ENCODE peak calls at places on chromosomes 5 and 9, in ten cellular contexts. M is right lobe of liver, X is astrocyte of the spinal cord, Y is GM12865, G is GM12878, S is NB4, V is heart left ventricle, I is HFF-Myc, R is mammary epithelial cell, O is lower lobe of right lung. T is an unnamed sample.

GRCh38 chr5:141558150-141558549 is 60.6 kb downstream of the DIAPH1 start:
- DNase-seq in M (no peak), X (no peak), Y (no peak), G (no peak), S (no peak), V (no peak), I (no peak), R (no peak), O (no peak), T (no peak)

GRCh38 chr9:81898851-81899250 is 29.4 kb upstream of the SPATA31D4 start:
- DNase-seq in M (no peak), X (no peak), Y (no peak), G (no peak), S (no peak), V (no peak), I (no peak), R (no peak), O (no peak), T (no peak)

GRCh38 chr5:108867661-108868060 is 120.0 kb downstream of the FER start:
- DNase-seq in M (no peak), X (no peak), Y (no peak), G (no peak), S (peak), V (no peak), I (no peak), R (no peak), O (no peak), T (no peak)

GRCh38 chr9:127711831-127712274 is 3.6 kb downstream of the PTRH1 start:
- DNase-seq in M (no peak), X (no peak), Y (no peak), G (no peak), S (peak), V (no peak), I (no peak), R (no peak), O (no peak), T (no peak)

GRCh38 chr5:126079266-126079665 is 343.9 kb upstream of the GRAMD2B start:
- DNase-seq in M (no peak), X (no peak), Y (no peak), G (no peak), S (no peak), V (no peak), I (no peak), R (no peak), O (no peak), T (no peak)

GRCh38 chr9:114198249-114199040 is 43.1 kb downstream of the COL27A1 start:
- DNase-seq in M (no peak), X (no peak), Y (no peak), G (no peak), S (no peak), V (no peak), I (no peak), R (no peak), O (no peak), T (no peak)

GRCh38 chr5:170612256-170612656 is 108.4 kb downstream of the KCNIP1 start:
- DNase-seq in M (no peak), X (no peak), Y (no peak), G (no peak), S (no peak), V (peak), I (no peak), R (no peak), O (no peak), T (no peak)

GRCh38 chr5:129459485-129460120 is 495 bp upstream of the ADAMTS19 start:
- DNase-seq in M (peak), X (peak), Y (no peak), G (no peak), S (no peak), V (peak), I (no peak), R (peak), O (no peak), T (peak)

GRCh38 chr5:73365301-73365853 is 83.2 kb downstream of the FOXD1 start:
- DNase-seq in M (no peak), X (peak), Y (no peak), G (no peak), S (no peak), V (no peak), I (peak), R (peak), O (no peak), T (no peak)

GRCh38 chr9:7592321-7593319 is 207.0 kb downstream of the DMAC1 start:
- DNase-seq in M (no peak), X (no peak), Y (no peak), G (no peak), S (no peak), V (no peak), I (no peak), R (no peak), O (no peak), T (no peak)

GRCh38 chr5:1784197-1785050 is 15.2 kb downstream of the MRPL36 start:
- DNase-seq in M (peak), X (no peak), Y (no peak), G (no peak), S (no peak), V (no peak), I (no peak), R (no peak), O (no peak), T (no peak)

GRCh38 chr5:68958428-68958827 is 135.4 kb upstream of the SLC30A5 start:
- DNase-seq in M (no peak), X (no peak), Y (no peak), G (no peak), S (no peak), V (no peak), I (no peak), R (no peak), O (no peak), T (no peak)

GRCh38 chr9:34557421-34558321 is 31.9 kb downstream of the CNTFR start:
- DNase-seq in M (no peak), X (no peak), Y (no peak), G (no peak), S (no peak), V (no peak), I (no peak), R (no peak), O (no peak), T (no peak)

GRCh38 chr9:35904966-35905781 is 828 bp upstream of the HRCT1 start:
- DNase-seq in M (no peak), X (peak), Y (no peak), G (no peak), S (no peak), V (no peak), I (no peak), R (peak), O (no peak), T (no peak)

GRCh38 chr5:114434396-114435219 is 72.7 kb downstream of the KCNN2 start:
- DNase-seq in M (no peak), X (no peak), Y (no peak), G (no peak), S (no peak), V (no peak), I (no peak), R (peak), O (no peak), T (peak)

GRCh38 chr5:32780508-32780919 is 69.4 kb downstream of the NPR3 start:
- DNase-seq in M (no peak), X (peak), Y (no peak), G (no peak), S (no peak), V (no peak), I (no peak), R (no peak), O (no peak), T (no peak)

GRCh38 chr5:54889826-54890225 is 95.6 kb downstream of the ESM1 start:
- DNase-seq in M (no peak), X (peak), Y (no peak), G (no peak), S (no peak), V (no peak), I (peak), R (peak), O (no peak), T (no peak)

GRCh38 chr9:20854444-20854843 is 170.4 kb downstream of the FOCAD start:
- DNase-seq in M (no peak), X (peak), Y (no peak), G (no peak), S (no peak), V (no peak), I (no peak), R (no peak), O (no peak), T (no peak)

GRCh38 chr5:169009171-169009570 is 291.8 kb downstream of the SLIT3 start:
- DNase-seq in M (no peak), X (peak), Y (no peak), G (no peak), S (no peak), V (no peak), I (no peak), R (no peak), O (no peak), T (no peak)

GRCh38 chr9:34651876-34652602 is at the start of gene IL11RA:
- DNase-seq in M (peak), X (peak), Y (peak), G (no peak), S (no peak), V (peak), I (no peak), R (peak), O (peak), T (no peak)

GRCh38 chr9:16960084-16960483 is 89.6 kb upstream of the BNC2 start:
- DNase-seq in M (no peak), X (peak), Y (no peak), G (no peak), S (peak), V (no peak), I (no peak), R (peak), O (no peak), T (no peak)

GRCh38 chr9:131186622-131187021 is 61.2 kb downstream of the NUP214 start:
- DNase-seq in M (no peak), X (no peak), Y (no peak), G (no peak), S (no peak), V (no peak), I (no peak), R (no peak), O (no peak), T (no peak)

GRCh38 chr5:59222687-59223511 is 640.0 kb downstream of the RAB3C start:
- DNase-seq in M (no peak), X (no peak), Y (no peak), G (no peak), S (no peak), V (no peak), I (no peak), R (peak), O (no peak), T (no peak)

GRCh38 chr9:21744320-21744719 is 58.1 kb upstream of the MTAP start:
- DNase-seq in M (no peak), X (no peak), Y (no peak), G (no peak), S (no peak), V (no peak), I (no peak), R (no peak), O (no peak), T (no peak)

GRCh38 chr5:98428806-98429205 is 344.7 kb upstream of the RGMB start:
- DNase-seq in M (no peak), X (peak), Y (peak), G (peak), S (no peak), V (no peak), I (peak), R (peak), O (peak), T (no peak)

GRCh38 chr5:42691413-42691861 is 65.2 kb upstream of the CCDC152 start:
- DNase-seq in M (no peak), X (no peak), Y (no peak), G (no peak), S (no peak), V (peak), I (no peak), R (peak), O (no peak), T (no peak)

DNA sequence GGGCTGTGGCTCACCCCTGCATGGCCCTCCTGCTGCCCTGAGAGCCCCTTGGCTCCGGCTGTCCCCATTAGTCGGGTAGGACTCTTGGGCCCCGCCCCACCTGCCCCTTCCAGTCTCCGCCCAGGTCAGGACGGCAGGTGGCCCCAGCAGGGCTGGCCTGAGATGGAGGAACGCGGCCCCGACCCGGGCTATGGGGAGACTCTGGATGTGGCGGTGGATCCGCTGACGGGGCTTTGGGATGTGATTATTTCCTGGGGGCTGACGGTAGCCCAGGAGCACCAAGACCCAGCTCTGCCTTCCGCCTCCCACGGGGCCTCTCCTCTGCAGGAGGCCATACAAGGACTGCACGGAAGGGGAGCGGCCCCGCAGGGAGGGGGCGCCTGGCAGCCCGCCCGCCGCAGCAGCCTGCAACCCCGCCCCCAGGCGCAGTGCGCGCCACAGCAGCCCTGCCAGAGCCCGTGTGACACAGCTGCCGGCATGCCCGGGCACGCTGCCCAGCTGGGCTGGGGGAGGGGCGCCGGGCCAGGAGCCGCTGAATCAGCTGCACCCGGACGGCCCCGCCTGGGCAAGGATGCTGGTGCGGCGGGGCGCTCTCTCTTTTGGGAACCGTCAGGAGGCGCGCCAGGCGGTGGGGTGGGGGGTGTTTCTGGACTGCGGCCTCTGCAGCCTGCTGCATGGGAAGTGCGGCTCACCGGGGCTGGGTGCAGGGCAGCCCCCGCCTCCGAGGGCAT is 9.2 kb downstream of the TMEM250 start:
- DNase-seq in M (peak), X (peak), Y (peak), G (peak), S (peak), V (peak), I (peak), R (peak), O (peak), T (peak)
- H3K4me3 ChIP-seq in M (peak), X (peak), Y (peak), G (peak), S (peak), V (peak), I (peak), R (no peak), O (peak), T (peak)

DNA sequence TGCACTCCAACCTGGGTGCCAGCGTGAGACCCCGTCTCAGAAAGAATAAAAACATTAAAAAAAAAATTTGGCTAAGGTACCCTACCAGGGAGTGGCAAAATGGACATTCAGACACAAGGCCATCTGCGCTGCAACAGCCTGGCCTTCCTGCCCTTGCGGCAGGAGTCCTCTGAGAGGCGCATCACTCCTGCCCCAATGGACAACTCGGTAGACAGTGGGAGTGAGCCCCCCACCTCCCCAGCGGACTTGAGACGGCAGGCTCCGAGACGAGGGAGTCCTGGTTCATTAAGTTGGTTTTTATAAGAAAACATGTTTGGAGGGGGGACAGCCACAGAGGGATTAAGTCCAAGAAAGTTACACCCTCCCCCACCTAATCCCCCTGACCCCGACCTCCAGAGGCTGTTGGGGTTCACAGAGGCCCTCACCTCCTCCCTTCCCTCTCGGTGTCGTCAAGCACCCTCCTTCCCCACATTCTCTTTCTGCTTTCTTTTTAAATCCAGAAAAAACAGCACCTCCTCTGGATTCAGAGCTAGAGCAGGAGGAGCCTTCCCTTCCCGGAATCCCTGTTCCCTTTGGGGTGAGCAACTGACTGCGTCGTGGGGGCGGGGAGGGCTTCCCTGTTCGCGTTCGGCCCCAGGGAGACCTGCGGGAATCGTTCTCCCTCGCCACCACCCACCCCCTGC is 1.8 kb upstream of the EGR1 start:
- DNase-seq in M (no peak), X (no peak), Y (peak), G (no peak), S (peak), V (no peak), I (no peak), R (no peak), O (peak), T (no peak)
- TF ChIP-seq CTCF in M (no peak), X (peak), Y (no peak), G (no peak), S (no peak), V (no peak), I (no peak), R (peak), O (no peak), T (no peak)

GRCh38 chr9:70411930-70412677 is 2.4 kb downstream of the KLF9 start:
- DNase-seq in M (peak), X (peak), Y (peak), G (peak), S (peak), V (peak), I (no peak), R (peak), O (peak), T (peak)

GRCh38 chr9:70411141-70411929 is 3.1 kb downstream of the KLF9 start:
- DNase-seq in M (peak), X (peak), Y (no peak), G (no peak), S (peak), V (peak), I (no peak), R (peak), O (peak), T (no peak)

GRCh38 chr9:70409280-70409679 is 5.2 kb downstream of the KLF9 start:
- DNase-seq in M (no peak), X (no peak), Y (no peak), G (no peak), S (no peak), V (no peak), I (no peak), R (no peak), O (no peak), T (no peak)

GRCh38 chr9:70409800-70410199 is 4.7 kb downstream of the KLF9 start:
- DNase-seq in M (no peak), X (no peak), Y (no peak), G (no peak), S (no peak), V (no peak), I (no peak), R (no peak), O (no peak), T (no peak)

GRCh38 chr9:70410368-70410767 is 4.1 kb downstream of the KLF9 start:
- DNase-seq in M (no peak), X (peak), Y (no peak), G (no peak), S (peak), V (no peak), I (no peak), R (peak), O (no peak), T (no peak)
- H3K4me3 ChIP-seq in M (peak), X (peak), Y (no peak), G (no peak), S (peak), V (peak), I (peak), R (peak), O (peak), T (no peak)

DNA sequence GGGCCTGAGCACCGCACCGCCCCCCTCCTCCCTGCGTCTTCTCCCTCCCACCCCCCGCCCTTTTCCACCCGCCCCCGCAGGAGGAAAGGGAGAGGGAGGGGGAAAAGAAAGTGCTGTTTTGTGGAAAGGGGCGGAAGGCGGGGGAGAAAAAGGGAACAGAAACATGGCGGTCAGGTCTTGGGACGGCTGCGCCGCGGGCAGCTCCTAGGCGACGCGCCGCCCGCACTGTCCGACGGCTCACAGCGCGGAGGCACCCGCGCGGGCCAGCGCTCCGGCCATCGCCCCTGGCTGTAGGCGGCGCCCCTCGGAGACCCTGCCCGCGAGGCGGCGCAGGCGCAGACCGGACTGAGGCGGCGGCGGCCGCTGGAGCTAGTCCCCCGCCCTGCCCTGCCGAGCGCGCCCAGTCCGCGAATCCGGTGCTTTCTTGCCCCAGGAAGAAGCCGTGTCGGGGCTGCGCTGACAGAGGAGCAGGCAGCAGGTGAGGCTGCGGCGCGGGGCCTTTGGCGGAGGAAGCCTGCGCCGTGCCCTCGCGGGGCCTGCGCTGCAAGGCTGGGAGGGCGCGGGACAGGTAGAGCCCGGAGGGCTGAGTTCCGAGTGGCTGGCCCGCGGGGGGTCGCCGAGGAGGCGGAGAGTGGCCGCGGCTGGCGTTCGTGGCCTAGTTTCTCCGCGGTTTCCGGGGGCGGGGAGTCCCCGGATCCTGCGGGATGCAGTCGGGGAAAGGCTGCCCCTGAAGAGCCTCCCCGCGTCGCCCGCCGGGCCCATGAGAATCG is at the start of gene DENND4C:
- DNase-seq in M (peak), X (peak), Y (peak), G (peak), S (peak), V (peak), I (peak), R (peak), O (peak), T (peak)
- TF ChIP-seq CTCF in M (peak), X (peak), Y (no peak), G (no peak), S (peak), V (no peak), I (no peak), R (no peak), O (peak), T (no peak)